ENCODE peak calls at places on chromosome 10, in seven cellular contexts. E is Panc1, O is astrocyte of the spinal cord, P is progenitor cell of endocrine pancreas, U is PC-9, R is osteocyte, C is pancreas. I is an unnamed sample.

GRCh38 chr10:73906524-73907447 is 4.1 kb upstream of the PLAU start:
- DNase-seq in E (no peak), U (peak; percentile 97), C (no peak), O (peak; percentile 99), R (peak; percentile 95), P (no peak), I (peak; percentile 76)

GRCh38 chr10:86064931-86065662 is 301.5 kb downstream of the GRID1 start:
- DNase-seq in C (no peak), E (no peak), R (no peak), O (no peak), U (no peak), P (no peak), I (no peak)

GRCh38 chr10:44301781-44302400 is 83.0 kb downstream of the CXCL12 start:
- DNase-seq in P (no peak), O (peak; percentile 12), U (no peak), R (no peak), C (no peak), E (no peak), I (no peak)

GRCh38 chr10:62020362-62020730 is 118.8 kb downstream of the ARID5B start:
- DNase-seq in O (no peak), E (no peak), R (no peak), U (no peak), P (no peak), C (no peak), I (no peak)

GRCh38 chr10:31273789-31274188 is 45.2 kb upstream of the ZEB1 start:
- DNase-seq in U (no peak), C (no peak), E (no peak), P (no peak), R (no peak), O (no peak), I (no peak)

GRCh38 chr10:76242956-76243355 is 811.5 kb downstream of the LRMDA start:
- DNase-seq in P (no peak), R (no peak), U (no peak), O (no peak), E (no peak), C (no peak), I (no peak)

GRCh38 chr10:64115913-64116643 is 594.9 kb downstream of the REEP3 start:
- DNase-seq in R (no peak), P (no peak), C (no peak), E (no peak), U (no peak), O (peak; percentile 4), I (no peak)

GRCh38 chr10:133131053-133131452 is 29.0 kb upstream of the KNDC1 start:
- DNase-seq in E (no peak), R (no peak), C (peak; percentile 36), O (no peak), U (no peak), P (no peak), I (no peak)

GRCh38 chr10:11689945-11690736 is 52.0 kb upstream of the ECHDC3 start:
- DNase-seq in C (no peak), E (no peak), R (no peak), P (no peak), O (no peak), U (no peak), I (no peak)

GRCh38 chr10:48798486-48799254 is 114.0 kb downstream of the WDFY4 start:
- DNase-seq in C (no peak), E (no peak), P (no peak), O (no peak), R (peak; percentile 27), U (no peak), I (no peak)

DNA sequence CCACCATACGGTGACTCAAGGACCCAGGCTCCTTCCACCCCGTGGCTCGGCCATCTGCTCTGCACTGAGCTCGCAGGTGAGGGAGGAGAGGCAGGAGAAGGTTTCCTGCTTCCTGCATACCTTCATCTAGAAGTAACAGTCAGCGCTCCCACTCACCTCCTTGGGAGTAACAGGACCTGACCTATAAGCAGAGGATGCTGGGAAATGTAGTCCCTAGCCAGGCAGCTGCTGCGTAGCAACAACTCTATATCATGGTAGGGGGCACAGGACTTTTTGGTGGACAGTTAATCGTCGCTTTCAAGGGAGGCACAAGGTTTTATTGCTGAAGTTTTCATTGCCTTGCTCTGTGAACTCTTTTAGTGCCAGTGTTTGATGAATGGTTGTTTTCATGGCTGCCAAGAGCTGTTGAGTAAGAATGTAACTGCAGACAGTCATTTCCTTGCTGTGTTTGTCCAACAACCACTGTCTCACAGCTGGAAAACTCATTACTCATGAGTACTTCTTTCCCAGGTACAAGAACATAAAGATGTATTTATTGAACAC is 10.2 kb upstream of the ZFYVE27 start:
- DNase-seq in R (no peak), E (peak; percentile 55), O (peak; percentile 85), U (no peak), C (no peak), P (no peak), I (no peak)
- TF ChIP-seq CTCF in R (no peak), E (no peak), O (no peak), U (no peak), C (no peak), P (no peak), I (no peak)

DNA sequence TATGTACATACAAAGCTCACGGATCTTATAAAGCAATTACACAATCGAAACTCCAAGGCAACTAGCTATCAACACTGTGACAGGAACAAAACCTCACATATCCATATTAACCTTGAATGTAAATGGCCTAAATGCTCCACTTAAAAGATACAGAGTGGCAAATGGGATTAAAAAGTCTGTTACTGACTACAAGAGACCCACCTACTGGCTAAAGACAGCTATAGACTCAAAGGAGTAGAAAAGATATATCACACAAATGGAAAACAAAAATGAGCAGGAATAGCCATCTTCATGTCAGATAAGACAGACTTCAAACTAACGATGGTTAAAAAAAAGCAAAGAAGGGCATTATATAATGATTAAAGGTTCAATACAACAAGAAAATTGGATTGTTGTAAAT is 246.7 kb downstream of the ADRA2A start:
- DNase-seq in R (no peak), O (no peak), C (no peak), E (no peak), P (no peak), U (no peak), I (no peak)
- TF ChIP-seq CTCF in R (peak; percentile 35), O (no peak), C (no peak), E (peak; percentile 10), P (peak; percentile 38), U (no peak), I (no peak)

GRCh38 chr10:70540089-70540788 is 61.7 kb downstream of the PALD1 start:
- DNase-seq in O (no peak), R (no peak), C (no peak), E (no peak), P (no peak), U (no peak), I (no peak)
- TF ChIP-seq CTCF in O (peak; percentile 87), R (peak; percentile 70), C (no peak), E (peak; percentile 97), P (peak; percentile 54), U (peak; percentile 69), I (peak; percentile 33)

GRCh38 chr10:110642980-110643655 is 1.0 kb upstream of the RBM20 start:
- DNase-seq in U (no peak), C (no peak), R (no peak), P (no peak), E (no peak), O (no peak), I (no peak)

GRCh38 chr10:110646417-110647135 is 2.4 kb downstream of the RBM20 start:
- DNase-seq in O (no peak), E (no peak), U (no peak), P (no peak), C (no peak), R (no peak), I (no peak)

GRCh38 chr10:110644598-110645462 is 694 bp downstream of the RBM20 start:
- DNase-seq in P (no peak), U (no peak), R (no peak), O (no peak), E (no peak), C (no peak), I (no peak)

GRCh38 chr10:110642204-110642979 is 1.7 kb upstream of the RBM20 start:
- DNase-seq in E (no peak), P (no peak), O (no peak), C (no peak), U (no peak), R (no peak), I (no peak)

DNA sequence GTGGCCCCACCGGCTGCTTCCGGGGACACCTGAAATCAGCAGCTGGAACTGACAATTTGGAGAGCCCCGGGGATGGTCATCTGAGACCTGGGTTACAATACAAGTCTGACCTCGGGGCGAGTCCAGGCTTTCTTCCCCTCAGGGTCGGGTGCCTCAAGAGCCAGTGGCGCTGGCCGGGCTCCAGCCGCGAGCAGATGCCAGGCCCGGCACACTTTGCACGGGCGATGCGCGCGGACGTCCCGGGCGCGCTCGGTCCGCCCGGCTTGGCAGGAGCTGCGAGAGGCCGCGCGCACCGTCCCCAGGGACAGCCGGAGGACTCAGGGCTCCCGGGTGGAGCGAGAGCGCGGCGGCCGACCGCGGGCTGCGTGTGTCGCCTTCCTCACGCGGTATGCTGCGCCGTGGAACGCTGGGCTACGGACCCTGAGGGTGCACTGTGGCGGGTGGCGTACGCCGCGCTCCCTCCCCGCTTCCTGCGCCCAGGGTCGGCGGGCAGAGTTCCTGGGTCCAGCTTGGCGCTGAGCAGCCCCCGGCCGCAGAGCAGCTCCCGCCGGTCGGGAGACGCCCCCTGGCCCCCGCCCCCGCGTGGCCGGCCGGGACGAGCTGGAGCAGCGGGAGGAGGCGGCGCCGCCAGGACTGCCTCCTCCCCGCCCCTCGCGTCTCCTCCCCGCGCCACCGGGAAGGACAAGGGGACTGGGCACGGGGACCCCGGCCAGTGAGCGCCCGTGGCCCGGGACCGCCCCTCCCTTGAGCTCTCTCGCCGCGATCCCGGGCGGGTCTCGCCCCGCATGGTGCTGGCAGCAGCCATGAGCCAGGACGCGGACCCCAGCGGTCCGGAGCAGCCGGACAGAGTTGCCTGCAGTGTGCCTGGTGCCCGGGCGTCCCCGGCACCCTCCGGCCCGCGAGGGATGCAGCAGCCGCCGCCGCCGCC is at the start of gene RBM20:
- DNase-seq in R (no peak), U (no peak), P (peak; percentile 44), E (no peak), O (peak; percentile 21), C (peak; percentile 70), I (no peak)
- TF ChIP-seq CTCF in R (no peak), U (no peak), P (no peak), E (no peak), O (no peak), C (no peak), I (no peak)

GRCh38 chr10:104406715-104407517 is 53.3 kb downstream of the CFAP58 start:
- DNase-seq in E (peak; percentile 18), P (no peak), C (no peak), U (no peak), R (no peak), O (peak; percentile 71), I (no peak)
- TF ChIP-seq CTCF in E (peak; percentile 81), P (peak; percentile 56), C (no peak), U (peak; percentile 55), R (peak; percentile 48), O (peak; percentile 69), I (peak; percentile 68)

DNA sequence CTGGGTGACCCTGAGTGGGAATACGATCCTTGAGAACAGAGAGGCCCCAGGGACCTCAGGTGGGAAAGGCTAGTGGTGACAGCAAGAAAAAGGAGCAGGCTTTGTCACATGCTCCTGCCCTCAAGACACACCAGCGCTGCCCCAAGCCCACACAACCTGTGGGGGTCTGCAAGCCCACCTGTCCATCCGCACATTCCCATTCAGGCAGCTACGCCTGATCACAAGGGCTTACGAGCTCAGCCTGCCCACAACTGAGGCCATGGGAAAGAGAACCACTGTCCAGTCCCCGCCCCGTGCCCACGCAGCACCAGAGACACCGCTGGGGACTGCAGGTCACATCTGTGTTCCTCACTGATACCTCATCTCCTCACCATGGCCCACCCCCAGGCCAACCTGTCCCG is 26.7 kb downstream of the EBF3 start:
- DNase-seq in O (no peak), U (no peak), R (no peak), P (no peak), E (no peak), C (no peak), I (no peak)
- TF ChIP-seq CTCF in O (no peak), U (no peak), R (no peak), P (no peak), E (no peak), C (no peak), I (no peak)

I was measured in CD14-positive monocyte.